ENCODE peak calls at places on chromosomes 2 and 18, in seven cellular contexts. C, F, P, J, N, B and G are unnamed samples.

GRCh38 chr2:85786444-85786843 is 32.7 kb downstream of the ATOH8 start:
- DNase-seq in F (no peak), J (no peak), B (no peak), N (no peak), C (no peak), P (no peak), G (no peak)

GRCh38 chr18:31410716-31411483 is 34.3 kb downstream of the DSG4 start:
- DNase-seq in B (no peak), J (no peak), C (peak), F (no peak), P (no peak), N (no peak), G (no peak)

GRCh38 chr2:56184500-56184996 is 758 bp downstream of the CCDC85A start:
- DNase-seq in F (no peak), N (no peak), C (peak), P (no peak), B (no peak), J (no peak), G (peak)

GRCh38 chr2:208358758-208359631 is 47.6 kb upstream of the PTH2R start:
- DNase-seq in J (no peak), P (no peak), C (peak), F (no peak), N (no peak), B (peak), G (no peak)

GRCh38 chr2:228063558-228063957 is 117.9 kb downstream of the SPHKAP start:
- DNase-seq in C (no peak), J (no peak), B (no peak), N (no peak), P (no peak), F (no peak), G (no peak)

GRCh38 chr2:45889053-45889452 is 237.6 kb downstream of the PRKCE start:
- DNase-seq in J (peak), P (peak), N (no peak), B (peak), F (no peak), C (peak), G (no peak)

GRCh38 chr2:109499549-109499948 is 114.2 kb downstream of the SEPTIN10 start:
- DNase-seq in B (no peak), P (no peak), J (no peak), N (no peak), C (no peak), F (no peak), G (peak)

GRCh38 chr18:61618816-61619215 is 274.0 kb downstream of the RNF152 start:
- DNase-seq in C (no peak), J (no peak), F (no peak), P (no peak), B (no peak), N (no peak), G (no peak)

GRCh38 chr2:170369894-170370293 is 191.9 kb downstream of the MYO3B start:
- DNase-seq in B (peak), J (peak), P (no peak), N (no peak), C (no peak), F (no peak), G (no peak)

GRCh38 chr2:174663572-174663971 is 66.0 kb upstream of the WIPF1 start:
- DNase-seq in P (no peak), J (no peak), F (no peak), B (peak), N (no peak), C (no peak), G (no peak)

GRCh38 chr2:39990335-39990734 is 211.3 kb upstream of the THUMPD2 start:
- DNase-seq in J (no peak), B (no peak), C (no peak), F (no peak), P (no peak), N (no peak), G (no peak)

GRCh38 chr2:104091894-104092293 is 762.0 kb upstream of the POU3F3 start:
- DNase-seq in J (no peak), P (no peak), C (no peak), N (no peak), F (no peak), B (no peak), G (no peak)

GRCh38 chr2:231920366-231920765 is 5.8 kb downstream of the NPPC start:
- DNase-seq in P (no peak), J (no peak), B (no peak), C (no peak), F (no peak), N (no peak), G (no peak)

GRCh38 chr2:174445248-174445647 is 41.6 kb downstream of the GPR155 start:
- DNase-seq in N (no peak), F (no peak), J (peak), B (peak), P (no peak), C (no peak), G (no peak)

GRCh38 chr2:26245231-26245732 is 543 bp downstream of the HADHB start:
- DNase-seq in J (no peak), P (no peak), B (peak), C (no peak), N (peak), F (no peak), G (no peak)

GRCh38 chr2:204109681-204110080 is 173.1 kb downstream of the ICOS start:
- DNase-seq in F (no peak), C (no peak), P (no peak), B (no peak), J (no peak), N (no peak), G (no peak)

GRCh38 chr2:109609352-109610024 is 4.3 kb downstream of the SEPTIN10 start:
- DNase-seq in N (no peak), B (peak), P (no peak), J (no peak), F (no peak), C (no peak), G (no peak)

GRCh38 chr2:73243884-73244570 is 9.9 kb downstream of the CCT7 start:
- DNase-seq in B (peak), N (no peak), F (no peak), J (peak), P (peak), C (no peak), G (no peak)

GRCh38 chr18:59022167-59022945 is 117.3 kb upstream of the SEC11C start:
- DNase-seq in N (no peak), J (peak), F (no peak), C (no peak), P (peak), B (peak), G (no peak)

GRCh38 chr2:169860149-169860548 is 32.9 kb downstream of the UBR3 start:
- DNase-seq in J (no peak), B (no peak), N (no peak), P (no peak), F (no peak), C (no peak), G (no peak)

GRCh38 chr2:29010946-29011649 is 30.0 kb downstream of the TOGARAM2 start:
- DNase-seq in B (peak), C (peak), N (no peak), J (peak), F (peak), P (peak), G (no peak)

GRCh38 chr2:62908145-62908544 is 142.5 kb upstream of the OTX1 start:
- DNase-seq in C (no peak), P (no peak), J (no peak), N (no peak), B (no peak), F (no peak), G (no peak)

GRCh38 chr2:232901711-232902578 is 31.9 kb downstream of the SNORC start:
- DNase-seq in P (no peak), B (peak), N (no peak), F (no peak), J (peak), C (peak), G (peak)

GRCh38 chr18:68728301-68728700 is 13.4 kb upstream of the TMX3 start:
- DNase-seq in F (no peak), P (no peak), J (no peak), C (no peak), B (peak), N (no peak), G (no peak)

GRCh38 chr18:340044-340443 is 72.2 kb upstream of the THOC1 start:
- DNase-seq in F (no peak), B (no peak), J (no peak), N (no peak), P (no peak), C (no peak), G (no peak)

GRCh38 chr2:20641123-20641985 is 9.5 kb downstream of the HS1BP3 start:
- DNase-seq in F (no peak), B (peak), C (no peak), P (no peak), N (no peak), J (peak), G (no peak)

GRCh38 chr2:60554649-60555065 is 1.2 kb upstream of the BCL11A start:
- DNase-seq in B (no peak), P (no peak), J (no peak), C (no peak), N (no peak), F (no peak), G (no peak)

GRCh38 chr2:42089340-42089925 is 41.6 kb downstream of the PKDCC start:
- DNase-seq in B (peak), P (peak), F (peak), J (peak), N (no peak), C (peak), G (peak)

GRCh38 chr2:83844490-83844889 is 614.6 kb downstream of the SUCLG1 start:
- DNase-seq in P (no peak), F (no peak), B (no peak), C (no peak), J (no peak), N (no peak), G (no peak)

GRCh38 chr2:229154381-229154780 is 116.7 kb downstream of the PID1 start:
- DNase-seq in C (no peak), J (no peak), P (no peak), N (no peak), B (peak), F (no peak), G (no peak)

GRCh38 chr18:74957588-74958224 is 251.2 kb downstream of the PTGR3 start:
- DNase-seq in N (no peak), B (no peak), C (no peak), P (no peak), J (no peak), F (no peak), G (no peak)

DNA sequence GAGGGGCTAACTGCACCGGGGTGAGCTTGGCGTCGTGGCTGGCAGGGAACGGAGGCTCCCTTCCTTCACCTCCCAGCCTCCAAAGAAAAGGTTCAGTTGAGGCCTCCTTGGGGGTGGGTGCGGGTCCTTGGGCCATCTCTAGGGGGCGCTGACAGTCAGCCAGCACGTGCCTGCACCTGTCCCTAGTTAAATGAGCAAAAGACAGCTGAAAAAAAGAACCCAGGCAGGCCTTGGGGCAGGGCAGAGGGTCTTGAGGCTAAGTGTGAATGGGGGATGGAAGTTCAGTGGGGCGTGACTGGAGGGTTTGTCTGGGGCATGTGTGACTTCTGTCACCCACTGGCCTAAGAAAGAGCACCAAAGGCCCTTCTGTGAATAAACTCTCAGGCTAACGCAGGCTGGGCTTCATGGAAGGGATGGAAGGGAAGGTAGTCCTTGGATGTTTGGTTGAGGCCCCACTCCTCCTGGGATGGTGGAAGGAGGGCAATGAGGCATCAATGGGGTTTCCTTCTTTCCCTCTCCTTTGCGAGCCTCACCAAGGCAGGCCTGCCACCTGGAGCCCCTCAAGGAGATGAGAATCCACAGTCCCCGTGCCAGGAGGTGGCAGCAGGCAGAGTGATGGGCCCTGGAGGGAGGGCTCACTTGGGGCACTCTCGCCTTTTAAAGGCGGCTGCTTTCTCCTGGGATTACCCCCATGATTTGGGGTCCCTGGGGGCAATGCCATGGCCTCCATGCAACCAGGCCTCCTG is 56.2 kb downstream of the ZFP36L2 start:
- DNase-seq in P (no peak), F (no peak), N (no peak), C (peak), J (no peak), B (no peak), G (peak)
- TF ChIP-seq CTCF in P (no peak), F (no peak), N (peak), C (peak), J (peak), B (peak), G (peak)

GRCh38 chr2:238848941-238849853 is 1.3 kb downstream of the TWIST2 start:
- DNase-seq in F (no peak), P (no peak), C (peak), N (no peak), B (peak), J (peak), G (no peak)

GRCh38 chr2:238847432-238847801 is 468 bp upstream of the TWIST2 start:
- DNase-seq in F (no peak), J (no peak), C (no peak), N (no peak), B (peak), P (no peak), G (no peak)

GRCh38 chr2:238846503-238847431 is 1.1 kb upstream of the TWIST2 start:
- DNase-seq in B (peak), N (no peak), J (peak), C (peak), P (no peak), F (peak), G (no peak)

GRCh38 chr2:238848566-238848940 is 668 bp downstream of the TWIST2 start:
- DNase-seq in J (no peak), P (no peak), C (no peak), B (no peak), N (no peak), F (no peak), G (no peak)

DNA sequence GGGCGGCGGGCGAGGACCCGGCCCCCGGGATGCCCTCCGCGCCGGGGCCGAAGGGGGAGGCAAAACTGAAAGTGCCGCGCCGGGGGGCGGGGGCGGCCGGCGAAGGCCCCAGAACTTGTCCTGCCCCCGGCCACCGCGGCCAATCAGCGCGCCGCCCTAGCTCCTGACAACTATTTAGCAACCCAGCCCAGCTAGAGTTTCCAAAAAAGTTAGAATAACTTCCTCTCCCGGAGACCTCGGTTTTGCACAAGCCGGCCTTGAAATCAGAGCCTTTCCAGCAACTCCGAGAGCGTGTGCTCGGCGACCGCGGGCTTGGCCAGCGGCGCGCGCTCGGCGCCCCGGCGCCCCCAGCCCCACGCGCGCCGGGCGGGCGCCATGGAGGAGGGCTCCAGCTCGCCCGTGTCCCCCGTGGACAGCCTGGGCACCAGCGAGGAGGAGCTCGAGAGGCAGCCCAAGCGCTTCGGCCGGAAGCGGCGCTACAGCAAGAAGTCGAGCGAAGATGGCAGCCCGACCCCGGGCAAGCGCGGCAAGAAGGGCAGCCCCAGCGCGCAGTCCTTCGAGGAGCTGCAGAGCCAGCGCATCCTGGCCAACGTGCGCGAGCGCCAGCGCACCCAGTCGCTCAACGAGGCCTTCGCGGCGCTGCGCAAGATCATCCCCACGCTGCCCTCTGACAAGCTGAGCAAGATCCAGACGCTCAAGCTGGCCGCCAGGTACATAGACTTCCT is at the start of gene TWIST2:
- DNase-seq in N (peak), P (peak), B (peak), F (peak), J (peak), C (peak), G (no peak)
- TF ChIP-seq CTCF in N (no peak), P (no peak), B (peak), F (peak), J (peak), C (no peak), G (no peak)

GRCh38 chr2:239226677-239227076 is 174.1 kb downstream of the HDAC4 start:
- DNase-seq in B (no peak), N (no peak), F (no peak), J (no peak), C (no peak), P (no peak), G (peak)
- TF ChIP-seq CTCF in B (no peak), N (no peak), F (no peak), J (no peak), C (no peak), P (no peak), G (no peak)

GRCh38 chr2:215397632-215398341 is 38.1 kb downstream of the FN1 start:
- DNase-seq in N (no peak), B (no peak), J (peak), F (no peak), P (no peak), C (no peak), G (no peak)
- TF ChIP-seq CTCF in N (no peak), B (peak), J (peak), F (no peak), P (no peak), C (no peak), G (no peak)

GRCh38 chr18:13503839-13504238 is 222.5 kb downstream of the FAM210A start:
- DNase-seq in C (no peak), P (no peak), J (no peak), B (no peak), F (no peak), N (no peak), G (no peak)
- TF ChIP-seq CTCF in C (peak), P (no peak), J (no peak), B (no peak), F (no peak), N (no peak), G (no peak)

DNA sequence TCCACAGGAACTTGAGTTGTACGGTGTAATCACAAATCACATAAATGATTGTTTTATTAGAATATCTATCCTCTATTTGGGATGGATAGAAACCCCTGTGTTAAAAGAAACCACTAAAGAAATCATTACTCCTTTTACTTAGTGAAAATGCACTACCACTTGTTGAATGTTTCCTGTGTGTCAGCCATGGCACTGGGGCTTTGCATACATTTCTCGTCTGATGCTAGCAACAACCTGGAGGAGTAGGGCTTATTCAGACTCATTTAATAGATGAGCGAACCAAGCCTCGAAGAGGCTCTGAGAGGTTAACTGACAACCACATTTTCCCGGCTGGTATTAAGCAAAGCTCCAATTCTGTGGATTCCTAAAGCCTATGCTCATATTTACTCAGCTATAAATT is 60.5 kb upstream of the PELI1 start:
- DNase-seq in C (no peak), F (no peak), J (no peak), B (no peak), P (no peak), N (no peak), G (no peak)
- TF ChIP-seq CTCF in C (no peak), F (no peak), J (no peak), B (no peak), P (no peak), N (no peak), G (no peak)

GRCh38 chr2:23813438-23813837 is 113.5 kb downstream of the ATAD2B start:
- DNase-seq in J (no peak), N (no peak), F (no peak), B (no peak), P (no peak), C (no peak), G (no peak)
- TF ChIP-seq CTCF in J (no peak), N (no peak), F (no peak), B (no peak), P (no peak), C (no peak), G (no peak)

GRCh38 chr2:237482485-237482884 is 4.6 kb upstream of the MLPH start:
- DNase-seq in B (no peak), J (peak), P (peak), N (peak), C (no peak), F (peak), G (peak)

GRCh38 chr2:237485304-237485703 is 1.7 kb upstream of the MLPH start:
- DNase-seq in F (no peak), J (no peak), N (no peak), C (no peak), P (no peak), B (no peak), G (no peak)

GRCh38 chr2:237485844-237486243 is 1.2 kb upstream of the MLPH start:
- DNase-seq in C (no peak), B (no peak), N (no peak), F (no peak), J (no peak), P (no peak), G (no peak)

GRCh38 chr2:237480988-237481387 is 6.1 kb upstream of the MLPH start:
- DNase-seq in P (no peak), J (no peak), B (no peak), F (peak), C (no peak), N (no peak), G (no peak)

GRCh38 chr2:237483018-237483731 is 3.9 kb upstream of the MLPH start:
- DNase-seq in F (peak), J (peak), C (no peak), N (no peak), B (peak), P (no peak), G (peak)
- TF ChIP-seq CTCF in F (no peak), J (peak), C (peak), N (no peak), B (peak), P (no peak), G (peak)

GRCh38 chr2:168244318-168244717 is 3.1 kb downstream of the STK39 start:
- DNase-seq in C (no peak), F (no peak), B (no peak), P (no peak), N (no peak), J (peak), G (peak)

GRCh38 chr2:168246072-168246482 is 1.3 kb downstream of the STK39 start:
- DNase-seq in P (no peak), B (no peak), N (no peak), F (no peak), J (no peak), C (no peak), G (no peak)

GRCh38 chr2:168247341-168248305 is at the start of gene STK39:
- DNase-seq in B (peak), J (peak), P (peak), C (peak), N (peak), F (peak), G (peak)

GRCh38 chr2:168245074-168245825 is 2.1 kb downstream of the STK39 start:
- DNase-seq in B (peak), F (no peak), J (peak), C (no peak), N (no peak), P (no peak), G (no peak)

GRCh38 chr2:168246483-168247340 is 683 bp downstream of the STK39 start:
- DNase-seq in J (peak), B (peak), P (peak), N (peak), C (peak), F (peak), G (peak)
- TF ChIP-seq CTCF in J (peak), B (no peak), P (no peak), N (no peak), C (peak), F (no peak), G (no peak)